ENCODE peak calls at places on chromosomes 3 and 15, in nine cellular contexts. Y is IMR-90, K is NB4, R is pancreas, Q is AG04450, V is HepG2, F is cardiac muscle cell, O is thoracic aorta, M is right lobe of liver. E is an unnamed sample.

GRCh38 chr3:10169000-10169496 is 4.3 kb downstream of the IRAK2 start:
- DNase-seq in Y (no peak), K (no peak), R (no peak), Q (no peak), V (no peak), F (no peak), O (no peak), M (no peak), E (no peak)

GRCh38 chr3:114714237-114714636 is 420.4 kb downstream of the TIGIT start:
- DNase-seq in Y (no peak), K (no peak), R (no peak), Q (no peak), V (no peak), F (no peak), O (no peak), M (no peak), E (no peak)

GRCh38 chr3:159884661-159885402 is 103.8 kb upstream of the IL12A start:
- DNase-seq in Y (peak), K (peak), R (no peak), Q (no peak), V (peak), F (peak), O (no peak), M (no peak), E (no peak)

GRCh38 chr3:24680214-24680967 is 185.7 kb upstream of the THRB start:
- DNase-seq in Y (no peak), K (peak), R (peak), Q (no peak), V (peak), F (peak), O (no peak), M (peak), E (no peak)

GRCh38 chr15:71748327-71748726 is 62.0 kb upstream of the NR2E3 start:
- DNase-seq in Y (peak), K (no peak), R (no peak), Q (no peak), V (no peak), F (no peak), O (no peak), M (no peak), E (no peak)

GRCh38 chr3:133917144-133917543 is 21.5 kb upstream of the RAB6B start:
- DNase-seq in Y (no peak), K (no peak), R (no peak), Q (no peak), V (no peak), F (no peak), O (no peak), M (no peak), E (no peak)

GRCh38 chr3:170634663-170635096 is 48.8 kb upstream of the SLC7A14 start:
- DNase-seq in Y (no peak), K (no peak), R (no peak), Q (no peak), V (no peak), F (no peak), O (no peak), M (no peak), E (no peak)

GRCh38 chr3:136042608-136043221 is 77.2 kb downstream of the PPP2R3A start:
- DNase-seq in Y (peak), K (peak), R (no peak), Q (no peak), V (peak), F (peak), O (no peak), M (no peak), E (peak)

GRCh38 chr15:64749167-64749566 is 26.2 kb downstream of the RBPMS2 start:
- DNase-seq in Y (peak), K (no peak), R (no peak), Q (peak), V (no peak), F (no peak), O (no peak), M (no peak), E (peak)

GRCh38 chr3:126103121-126104027 is 19.4 kb upstream of the SLC41A3 start:
- DNase-seq in Y (no peak), K (peak), R (no peak), Q (no peak), V (no peak), F (no peak), O (no peak), M (no peak), E (no peak)

GRCh38 chr3:120762575-120762974 is 20.0 kb downstream of the GTF2E1 start:
- DNase-seq in Y (peak), K (no peak), R (no peak), Q (no peak), V (no peak), F (no peak), O (no peak), M (no peak), E (no peak)

GRCh38 chr3:68699541-68699940 is 232.8 kb downstream of the TAFA4 start:
- DNase-seq in Y (no peak), K (no peak), R (no peak), Q (no peak), V (no peak), F (no peak), O (no peak), M (no peak), E (no peak)

GRCh38 chr3:157914882-157915281 is 191.3 kb downstream of the SHOX2 start:
- DNase-seq in Y (no peak), K (no peak), R (no peak), Q (no peak), V (no peak), F (no peak), O (no peak), M (no peak), E (no peak)

GRCh38 chr3:23991236-23992050 is 46.4 kb downstream of the NR1D2 start:
- DNase-seq in Y (peak), K (peak), R (no peak), Q (no peak), V (no peak), F (no peak), O (no peak), M (no peak), E (no peak)

GRCh38 chr3:196127308-196128040 is 45.6 kb upstream of the TFRC start:
- DNase-seq in Y (no peak), K (no peak), R (no peak), Q (no peak), V (no peak), F (peak), O (no peak), M (no peak), E (no peak)

GRCh38 chr3:141294848-141295247 is 63.2 kb downstream of the PXYLP1 start:
- DNase-seq in Y (peak), K (no peak), R (no peak), Q (no peak), V (no peak), F (no peak), O (no peak), M (no peak), E (peak)

GRCh38 chr15:57440799-57441198 is 64.5 kb downstream of the CGNL1 start:
- DNase-seq in Y (peak), K (no peak), R (no peak), Q (peak), V (no peak), F (peak), O (no peak), M (no peak), E (peak)

GRCh38 chr3:147089286-147089685 is 317.1 kb downstream of the ZIC4 start:
- DNase-seq in Y (no peak), K (no peak), R (no peak), Q (no peak), V (no peak), F (no peak), O (no peak), M (no peak), E (peak)

GRCh38 chr3:195895900-195896360 is 12.4 kb downstream of the TNK2 start:
- DNase-seq in Y (no peak), K (peak), R (peak), Q (no peak), V (no peak), F (peak), O (no peak), M (peak), E (no peak)

GRCh38 chr15:60318236-60318867 is 79.4 kb downstream of the ANXA2 start:
- DNase-seq in Y (no peak), K (no peak), R (no peak), Q (no peak), V (no peak), F (no peak), O (no peak), M (no peak), E (no peak)

GRCh38 chr3:42019144-42019952 is 57.4 kb upstream of the ULK4 start:
- DNase-seq in Y (no peak), K (no peak), R (no peak), Q (no peak), V (peak), F (no peak), O (no peak), M (peak), E (no peak)

GRCh38 chr3:141111364-141112150 is 60.4 kb downstream of the SPSB4 start:
- DNase-seq in Y (no peak), K (no peak), R (no peak), Q (no peak), V (no peak), F (no peak), O (no peak), M (no peak), E (no peak)

GRCh38 chr15:56244811-56245576 is 1.3 kb upstream of the RFX7 start:
- DNase-seq in Y (no peak), K (peak), R (peak), Q (no peak), V (peak), F (no peak), O (no peak), M (peak), E (no peak)

GRCh38 chr15:56869573-56869972 is 48.9 kb upstream of the TCF12 start:
- DNase-seq in Y (no peak), K (peak), R (no peak), Q (no peak), V (no peak), F (peak), O (no peak), M (peak), E (no peak)

GRCh38 chr3:126461450-126462070 is 14.1 kb downstream of the ZXDC start:
- DNase-seq in Y (no peak), K (no peak), R (no peak), Q (no peak), V (no peak), F (no peak), O (no peak), M (no peak), E (no peak)

GRCh38 chr3:55162031-55162784 is 234.3 kb upstream of the LRTM1 start:
- DNase-seq in Y (peak), K (no peak), R (no peak), Q (no peak), V (no peak), F (no peak), O (no peak), M (no peak), E (no peak)

GRCh38 chr3:172256101-172256687 is 192.1 kb downstream of the GHSR start:
- DNase-seq in Y (peak), K (no peak), R (no peak), Q (no peak), V (peak), F (no peak), O (no peak), M (no peak), E (peak)

GRCh38 chr3:27141668-27142067 is 227.5 kb downstream of the NEK10 start:
- DNase-seq in Y (no peak), K (peak), R (no peak), Q (no peak), V (no peak), F (no peak), O (no peak), M (no peak), E (no peak)

GRCh38 chr15:78308422-78309021 is 9.1 kb upstream of the SKIC8 start:
- DNase-seq in Y (peak), K (peak), R (peak), Q (peak), V (peak), F (peak), O (no peak), M (peak), E (no peak)

GRCh38 chr3:105836533-105836932 is 32.3 kb downstream of the CBLB start:
- DNase-seq in Y (peak), K (no peak), R (no peak), Q (peak), V (peak), F (no peak), O (no peak), M (no peak), E (peak)
- H3K4me3 ChIP-seq in Y (no peak), K (no peak), R (no peak), Q (no peak), V (no peak), F (no peak), O (peak), M (no peak), E (no peak)

GRCh38 chr3:155745795-155746550 is 1.1 kb upstream of the PLCH1 start:
- DNase-seq in Y (no peak), K (peak), R (peak), Q (no peak), V (peak), F (peak), O (no peak), M (peak), E (no peak)

GRCh38 chr3:155747867-155748266 is 3.0 kb upstream of the PLCH1 start:
- DNase-seq in Y (no peak), K (no peak), R (no peak), Q (no peak), V (no peak), F (no peak), O (no peak), M (no peak), E (no peak)

GRCh38 chr3:155748611-155749365 is 3.9 kb upstream of the PLCH1 start:
- DNase-seq in Y (no peak), K (no peak), R (no peak), Q (no peak), V (peak), F (no peak), O (no peak), M (no peak), E (no peak)

GRCh38 chr3:155746703-155747102 is 1.8 kb upstream of the PLCH1 start:
- DNase-seq in Y (no peak), K (no peak), R (no peak), Q (no peak), V (peak), F (no peak), O (no peak), M (no peak), E (no peak)

GRCh38 chr3:155747286-155747685 is 2.4 kb upstream of the PLCH1 start:
- DNase-seq in Y (no peak), K (no peak), R (no peak), Q (no peak), V (peak), F (no peak), O (no peak), M (no peak), E (no peak)
- H3K4me3 ChIP-seq in Y (no peak), K (no peak), R (no peak), Q (no peak), V (no peak), F (no peak), O (no peak), M (no peak), E (no peak)

GRCh38 chr15:88257311-88257901 is 867 bp upstream of the NTRK3 start:
- DNase-seq in Y (no peak), K (no peak), R (peak), Q (no peak), V (no peak), F (peak), O (no peak), M (no peak), E (no peak)

GRCh38 chr15:88255496-88256171 is 905 bp downstream of the NTRK3 start:
- DNase-seq in Y (peak), K (no peak), R (peak), Q (no peak), V (no peak), F (peak), O (no peak), M (peak), E (no peak)

GRCh38 chr15:88256261-88257230 is at the start of gene NTRK3:
- DNase-seq in Y (no peak), K (no peak), R (peak), Q (no peak), V (no peak), F (peak), O (no peak), M (no peak), E (no peak)

GRCh38 chr15:88252441-88252840 is 4.1 kb downstream of the NTRK3 start:
- DNase-seq in Y (no peak), K (no peak), R (no peak), Q (no peak), V (no peak), F (no peak), O (no peak), M (no peak), E (no peak)

GRCh38 chr15:88255109-88255495 is 1.4 kb downstream of the NTRK3 start:
- DNase-seq in Y (no peak), K (no peak), R (no peak), Q (no peak), V (no peak), F (no peak), O (no peak), M (no peak), E (no peak)
- H3K4me3 ChIP-seq in Y (no peak), K (no peak), R (no peak), Q (no peak), V (no peak), F (peak), O (peak), M (no peak), E (no peak)

DNA sequence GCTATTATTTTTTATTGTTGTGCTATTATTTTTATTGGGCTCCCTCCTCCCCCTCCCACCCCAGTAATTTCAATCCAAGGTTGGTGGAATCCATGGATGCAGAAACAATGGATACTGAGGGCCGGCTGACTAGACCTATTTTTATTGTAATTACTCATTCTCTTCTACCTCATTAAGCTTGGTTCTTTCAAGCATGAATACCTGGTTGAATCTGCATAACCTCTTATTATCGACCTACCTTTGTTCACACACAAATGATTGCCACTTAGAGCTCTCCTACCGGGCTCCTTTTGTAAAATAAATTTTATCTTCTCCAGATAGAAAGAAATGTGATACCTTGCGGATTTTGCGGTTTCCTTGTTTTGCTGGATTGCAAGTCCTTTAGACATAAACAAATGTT is 31.6 kb downstream of the BTD start:
- DNase-seq in Y (no peak), K (no peak), R (no peak), Q (no peak), V (no peak), F (no peak), O (no peak), M (no peak), E (no peak)
- H3K4me3 ChIP-seq in Y (no peak), K (no peak), R (no peak), Q (no peak), V (no peak), F (no peak), O (no peak), M (no peak), E (no peak)

DNA sequence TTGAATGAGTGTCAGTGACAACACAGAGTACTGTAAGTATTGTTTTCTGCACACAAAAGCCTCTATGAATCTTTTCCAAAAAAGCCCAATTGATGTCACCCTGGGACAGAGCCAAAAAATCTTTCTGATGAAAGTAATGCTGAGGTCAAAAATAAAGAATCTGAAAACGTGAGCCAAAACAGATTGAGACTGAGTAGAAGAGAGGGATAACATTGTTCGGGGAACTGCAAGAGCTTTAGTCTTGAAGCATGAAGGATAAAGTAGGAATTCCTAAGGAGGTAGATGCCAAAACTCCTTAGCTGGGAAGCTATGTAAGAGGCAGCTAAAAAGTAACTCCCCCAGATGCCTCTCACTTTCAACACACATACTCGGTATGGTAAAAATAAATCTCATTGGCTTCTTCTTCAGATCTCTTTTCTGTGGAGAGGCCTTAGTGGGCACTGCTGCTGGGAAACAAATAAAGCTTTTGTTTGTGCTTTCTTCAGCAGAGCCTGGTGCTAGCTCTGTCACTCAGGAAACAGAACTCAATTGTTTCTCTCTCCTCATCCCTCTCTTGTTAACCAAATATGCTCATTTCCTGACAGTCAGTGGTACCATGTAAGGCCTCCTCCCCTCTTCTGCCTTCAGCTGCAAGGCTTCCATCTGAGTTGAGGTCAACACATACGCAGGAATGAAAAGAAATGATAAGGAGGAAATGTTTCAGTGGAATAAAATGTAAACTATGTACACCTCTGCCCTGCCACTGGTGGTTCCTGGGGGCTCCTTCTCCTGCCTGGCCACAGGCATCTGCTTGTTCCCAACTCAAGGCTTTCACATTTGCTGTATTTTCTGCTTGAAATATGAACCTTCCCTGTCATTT is 58.1 kb downstream of the CD200 start:
- DNase-seq in Y (peak), K (no peak), R (no peak), Q (peak), V (no peak), F (no peak), O (no peak), M (no peak), E (peak)
- H3K4me3 ChIP-seq in Y (no peak), K (no peak), R (no peak), Q (no peak), V (no peak), F (no peak), O (no peak), M (no peak), E (no peak)

DNA sequence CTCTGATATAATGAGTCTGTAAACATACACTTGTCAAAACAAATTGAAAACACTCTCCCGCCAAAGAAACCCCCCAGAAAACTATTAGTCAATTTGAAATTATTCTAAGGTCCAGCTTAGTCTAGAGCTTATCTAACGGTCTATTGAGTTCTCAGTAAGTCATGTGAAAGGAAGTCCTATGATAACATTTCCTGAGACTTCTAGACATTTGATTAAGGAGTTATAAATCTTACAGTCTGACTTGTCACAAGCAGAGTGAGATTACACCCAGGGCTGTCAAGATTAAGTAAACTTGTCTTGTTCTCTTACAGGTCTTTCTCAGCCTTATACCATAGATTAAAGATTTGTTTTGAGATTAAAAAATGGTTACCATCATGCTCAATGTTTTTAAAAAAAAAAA is 356.2 kb downstream of the FOXP1 start:
- DNase-seq in Y (no peak), K (no peak), R (no peak), Q (no peak), V (no peak), F (no peak), O (no peak), M (no peak), E (no peak)
- H3K4me3 ChIP-seq in Y (no peak), K (no peak), R (no peak), Q (no peak), V (no peak), F (no peak), O (peak), M (no peak), E (no peak)

E was measured in skeletal muscle cell.